ENCODE peak calls at places on chromosomes 1 and 21, in seven cellular contexts. One of them, this sample, is unnamed.

GRCh38 chr1:102879439-102879993 is 228.8 kb downstream of the COL11A1 start:
- DNase-seq in body of pancreas: no peak
- DNase-seq in stomach: no peak
- DNase-seq in aorta: no peak
- DNase-seq in CD8-positive, alpha-beta memory T cell: no peak
- DNase-seq in A549: peak; percentile 11
- DNase-seq in uterus: no peak
- DNase-seq in this sample: no peak

GRCh38 chr1:114152211-114153050 is 1.2 kb downstream of the SYT6 start:
- DNase-seq in body of pancreas: peak; percentile 67
- DNase-seq in uterus: peak; percentile 40
- DNase-seq in aorta: peak; percentile 84
- DNase-seq in stomach: peak; percentile 37
- DNase-seq in A549: peak; percentile 41
- DNase-seq in CD8-positive, alpha-beta memory T cell: no peak
- DNase-seq in this sample: peak; percentile 81

GRCh38 chr1:36148821-36149236 is 457 bp downstream of the TRAPPC3 start:
- DNase-seq in A549: no peak
- DNase-seq in uterus: no peak
- DNase-seq in body of pancreas: no peak
- DNase-seq in stomach: no peak
- DNase-seq in CD8-positive, alpha-beta memory T cell: peak; percentile 10
- DNase-seq in aorta: no peak
- DNase-seq in this sample: no peak

GRCh38 chr1:179146476-179146875 is 64.6 kb downstream of the TOR3A start:
- DNase-seq in A549: no peak
- DNase-seq in aorta: no peak
- DNase-seq in body of pancreas: no peak
- DNase-seq in stomach: no peak
- DNase-seq in CD8-positive, alpha-beta memory T cell: no peak
- DNase-seq in uterus: no peak
- DNase-seq in this sample: no peak

GRCh38 chr1:17200246-17200645 is 4.7 kb upstream of the PADI1 start:
- DNase-seq in CD8-positive, alpha-beta memory T cell: no peak
- DNase-seq in uterus: no peak
- DNase-seq in A549: no peak
- DNase-seq in aorta: no peak
- DNase-seq in body of pancreas: no peak
- DNase-seq in stomach: no peak
- DNase-seq in this sample: no peak

GRCh38 chr1:22216210-22216883 is 73.5 kb upstream of the WNT4 start:
- DNase-seq in aorta: peak; percentile 68
- DNase-seq in CD8-positive, alpha-beta memory T cell: no peak
- DNase-seq in body of pancreas: no peak
- DNase-seq in A549: no peak
- DNase-seq in stomach: no peak
- DNase-seq in uterus: no peak
- DNase-seq in this sample: no peak

GRCh38 chr1:96360036-96360795 is 361.4 kb upstream of the PTBP2 start:
- DNase-seq in body of pancreas: no peak
- DNase-seq in aorta: no peak
- DNase-seq in A549: no peak
- DNase-seq in stomach: no peak
- DNase-seq in uterus: no peak
- DNase-seq in CD8-positive, alpha-beta memory T cell: no peak
- DNase-seq in this sample: no peak

GRCh38 chr21:42609806-42610205 is 43.6 kb upstream of the PDE9A start:
- DNase-seq in aorta: peak; percentile 51
- DNase-seq in A549: no peak
- DNase-seq in stomach: no peak
- DNase-seq in body of pancreas: no peak
- DNase-seq in CD8-positive, alpha-beta memory T cell: peak; percentile 21
- DNase-seq in uterus: no peak
- DNase-seq in this sample: no peak

GRCh38 chr1:220803401-220804201 is 16.9 kb downstream of the MTARC1 start:
- DNase-seq in A549: peak; percentile 30
- DNase-seq in body of pancreas: peak; percentile 46
- DNase-seq in uterus: no peak
- DNase-seq in CD8-positive, alpha-beta memory T cell: peak; percentile 11
- DNase-seq in stomach: no peak
- DNase-seq in aorta: no peak
- DNase-seq in this sample: no peak

GRCh38 chr1:31152181-31152768 is 86.8 kb upstream of the PUM1 start:
- DNase-seq in CD8-positive, alpha-beta memory T cell: no peak
- DNase-seq in uterus: no peak
- DNase-seq in body of pancreas: no peak
- DNase-seq in A549: no peak
- DNase-seq in stomach: no peak
- DNase-seq in aorta: no peak
- DNase-seq in this sample: no peak

GRCh38 chr1:212967767-212968166 is 17.4 kb downstream of the VASH2 start:
- DNase-seq in A549: peak; percentile 75
- DNase-seq in body of pancreas: no peak
- DNase-seq in aorta: no peak
- DNase-seq in uterus: no peak
- DNase-seq in CD8-positive, alpha-beta memory T cell: no peak
- DNase-seq in stomach: no peak
- DNase-seq in this sample: no peak

GRCh38 chr1:52553372-52554266 is 727 bp upstream of the TUT4 start:
- DNase-seq in uterus: peak; percentile 85
- DNase-seq in stomach: peak; percentile 79
- DNase-seq in aorta: peak; percentile 95
- DNase-seq in A549: peak; percentile 48
- DNase-seq in CD8-positive, alpha-beta memory T cell: peak; percentile 90
- DNase-seq in body of pancreas: peak; percentile 85
- DNase-seq in this sample: peak; percentile 95

GRCh38 chr1:207362962-207363858 is 41.7 kb downstream of the CD55 start:
- DNase-seq in A549: no peak
- DNase-seq in aorta: no peak
- DNase-seq in CD8-positive, alpha-beta memory T cell: peak; percentile 64
- DNase-seq in stomach: no peak
- DNase-seq in uterus: no peak
- DNase-seq in body of pancreas: no peak
- DNase-seq in this sample: no peak

GRCh38 chr21:31781737-31782136 is 49.8 kb upstream of the SCAF4 start:
- DNase-seq in A549: no peak
- DNase-seq in CD8-positive, alpha-beta memory T cell: no peak
- DNase-seq in body of pancreas: peak; percentile 22
- DNase-seq in stomach: no peak
- DNase-seq in uterus: no peak
- DNase-seq in aorta: no peak
- DNase-seq in this sample: peak; percentile 59

GRCh38 chr1:42979888-42980800 is 21.5 kb upstream of the SLC2A1 start:
- DNase-seq in stomach: no peak
- DNase-seq in uterus: no peak
- DNase-seq in A549: no peak
- DNase-seq in body of pancreas: no peak
- DNase-seq in aorta: no peak
- DNase-seq in CD8-positive, alpha-beta memory T cell: no peak
- DNase-seq in this sample: no peak

GRCh38 chr1:170010443-170010842 is 64.1 kb downstream of the KIFAP3 start:
- DNase-seq in uterus: peak; percentile 26
- DNase-seq in CD8-positive, alpha-beta memory T cell: no peak
- DNase-seq in aorta: no peak
- DNase-seq in stomach: no peak
- DNase-seq in body of pancreas: peak; percentile 39
- DNase-seq in A549: no peak
- DNase-seq in this sample: no peak

GRCh38 chr1:159598196-159598595 is 10.6 kb downstream of the APCS start:
- DNase-seq in A549: peak; percentile 43
- DNase-seq in stomach: no peak
- DNase-seq in body of pancreas: no peak
- DNase-seq in uterus: no peak
- DNase-seq in aorta: no peak
- DNase-seq in CD8-positive, alpha-beta memory T cell: no peak
- DNase-seq in this sample: no peak

GRCh38 chr1:118333601-118334241 is 148.7 kb upstream of the SPAG17 start:
- DNase-seq in stomach: no peak
- DNase-seq in aorta: no peak
- DNase-seq in body of pancreas: no peak
- DNase-seq in A549: no peak
- DNase-seq in uterus: no peak
- DNase-seq in CD8-positive, alpha-beta memory T cell: no peak
- DNase-seq in this sample: no peak

GRCh38 chr21:41768371-41769042 is 1.7 kb upstream of the RIPK4 start:
- DNase-seq in body of pancreas: peak; percentile 91
- DNase-seq in CD8-positive, alpha-beta memory T cell: peak; percentile 39
- DNase-seq in uterus: no peak
- DNase-seq in stomach: peak; percentile 78
- DNase-seq in aorta: peak; percentile 75
- DNase-seq in A549: no peak
- DNase-seq in this sample: no peak

GRCh38 chr21:34844033-34844923 is 175.5 kb downstream of the CLIC6 start:
- DNase-seq in CD8-positive, alpha-beta memory T cell: no peak
- DNase-seq in body of pancreas: peak; percentile 47
- DNase-seq in A549: no peak
- DNase-seq in aorta: no peak
- DNase-seq in stomach: peak; percentile 60
- DNase-seq in uterus: no peak
- DNase-seq in this sample: peak; percentile 66

GRCh38 chr1:30513396-30514136 is 209.8 kb downstream of the MATN1 start:
- DNase-seq in CD8-positive, alpha-beta memory T cell: no peak
- DNase-seq in aorta: peak; percentile 57
- DNase-seq in A549: no peak
- DNase-seq in body of pancreas: no peak
- DNase-seq in uterus: no peak
- DNase-seq in stomach: peak; percentile 17
- DNase-seq in this sample: no peak

GRCh38 chr1:116671835-116672234 is 4.3 kb upstream of the IGSF3 start:
- DNase-seq in uterus: no peak
- DNase-seq in stomach: no peak
- DNase-seq in body of pancreas: no peak
- DNase-seq in aorta: no peak
- DNase-seq in CD8-positive, alpha-beta memory T cell: no peak
- DNase-seq in A549: no peak
- DNase-seq in this sample: no peak

GRCh38 chr1:170001266-170001665 is 73.2 kb downstream of the KIFAP3 start:
- DNase-seq in CD8-positive, alpha-beta memory T cell: no peak
- DNase-seq in stomach: no peak
- DNase-seq in body of pancreas: no peak
- DNase-seq in uterus: no peak
- DNase-seq in A549: no peak
- DNase-seq in aorta: no peak
- DNase-seq in this sample: no peak

GRCh38 chr21:42623684-42624083 is 29.7 kb upstream of the PDE9A start:
- DNase-seq in A549: no peak
- DNase-seq in uterus: no peak
- DNase-seq in body of pancreas: no peak
- DNase-seq in stomach: no peak
- DNase-seq in aorta: peak; percentile 14
- DNase-seq in CD8-positive, alpha-beta memory T cell: no peak
- DNase-seq in this sample: no peak

GRCh38 chr1:117232551-117232950 is 21.8 kb upstream of the VTCN1 start:
- DNase-seq in stomach: no peak
- DNase-seq in A549: no peak
- DNase-seq in body of pancreas: no peak
- DNase-seq in uterus: no peak
- DNase-seq in aorta: no peak
- DNase-seq in CD8-positive, alpha-beta memory T cell: no peak
- DNase-seq in this sample: no peak

DNA sequence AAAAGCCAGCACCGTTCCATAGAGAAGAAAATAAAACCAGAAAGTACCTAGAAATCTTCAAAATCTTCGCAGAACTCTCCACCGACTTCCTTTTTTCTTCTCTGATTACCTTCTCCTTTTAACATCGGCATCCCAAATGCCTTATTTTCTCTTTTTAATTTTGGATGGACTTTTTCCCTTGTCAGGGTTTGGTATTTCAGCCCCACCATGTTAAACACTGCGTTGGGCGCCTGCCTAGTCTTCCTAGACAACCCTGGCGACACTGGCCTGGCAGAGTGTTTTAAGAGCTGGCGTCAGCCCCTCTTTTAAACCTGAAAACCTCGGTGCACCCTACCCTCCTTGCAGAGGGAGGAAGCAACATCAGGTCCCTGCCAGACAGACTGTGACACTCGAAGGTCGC is 66.0 kb upstream of the EFHD2 start:
- DNase-seq in aorta: peak; percentile 92
- DNase-seq in body of pancreas: peak; percentile 78
- DNase-seq in stomach: peak; percentile 44
- DNase-seq in A549: no peak
- DNase-seq in uterus: peak; percentile 63
- DNase-seq in CD8-positive, alpha-beta memory T cell: no peak
- DNase-seq in this sample: peak; percentile 90
- H3K4me3 ChIP-seq in aorta: no peak overlapping the region
- H3K4me3 ChIP-seq in body of pancreas: no peak overlapping the region
- H3K4me3 ChIP-seq in stomach: no peak overlapping the region
- H3K4me3 ChIP-seq in A549: no peak overlapping the region
- H3K4me3 ChIP-seq in uterus: no peak overlapping the region
- H3K4me3 ChIP-seq in CD8-positive, alpha-beta memory T cell: no peak overlapping the region
- H3K4me3 ChIP-seq in this sample: no peak overlapping the region

GRCh38 chr1:152811050-152811449 is 721 bp upstream of the LCE1B start:
- DNase-seq in stomach: no peak
- DNase-seq in body of pancreas: no peak
- DNase-seq in aorta: no peak
- DNase-seq in A549: no peak
- DNase-seq in uterus: no peak
- DNase-seq in CD8-positive, alpha-beta memory T cell: no peak
- DNase-seq in this sample: no peak
- H3K9me3 ChIP-seq in stomach: no peaks in the 10 kb centered on the region
- H3K9me3 ChIP-seq in body of pancreas: no peaks in the 10 kb centered on the region
- H3K9me3 ChIP-seq in aorta: no peaks in the 10 kb centered on the region
- H3K9me3 ChIP-seq in A549: no peaks in the 10 kb centered on the region
- H3K9me3 ChIP-seq in uterus: no peaks in the 10 kb centered on the region
- H3K9me3 ChIP-seq in CD8-positive, alpha-beta memory T cell: no peaks in the 10 kb centered on the region
- H3K9me3 ChIP-seq in this sample: no peaks in the 10 kb centered on the region

GRCh38 chr1:27152004-27152828 is 2.7 kb downstream of the SLC9A1 start:
- DNase-seq in aorta: no peak
- DNase-seq in stomach: no peak
- DNase-seq in A549: no peak
- DNase-seq in uterus: no peak
- DNase-seq in CD8-positive, alpha-beta memory T cell: no peak
- DNase-seq in body of pancreas: peak; percentile 60
- DNase-seq in this sample: no peak
- H3K4me3 ChIP-seq in aorta: no peak overlapping the region
- H3K4me3 ChIP-seq in stomach: peak overlapping the region; percentile 66
- H3K4me3 ChIP-seq in A549: no peak overlapping the region
- H3K4me3 ChIP-seq in uterus: peak overlapping the region; percentile 27
- H3K4me3 ChIP-seq in CD8-positive, alpha-beta memory T cell: peak overlapping the region; percentile 27
- H3K4me3 ChIP-seq in body of pancreas: no peak overlapping the region
- H3K4me3 ChIP-seq in this sample: peak overlapping the region; percentile 32

GRCh38 chr21:22892757-22893156 is 1894.5 kb downstream of the NCAM2 start:
- DNase-seq in body of pancreas: no peak
- DNase-seq in CD8-positive, alpha-beta memory T cell: no peak
- DNase-seq in stomach: no peak
- DNase-seq in uterus: no peak
- DNase-seq in aorta: no peak
- DNase-seq in A549: no peak
- DNase-seq in this sample: no peak

GRCh38 chr21:22892041-22892440 is 1893.8 kb downstream of the NCAM2 start:
- DNase-seq in uterus: no peak
- DNase-seq in CD8-positive, alpha-beta memory T cell: no peak
- DNase-seq in stomach: no peak
- DNase-seq in body of pancreas: no peak
- DNase-seq in A549: no peak
- DNase-seq in aorta: no peak
- DNase-seq in this sample: no peak

GRCh38 chr21:22885614-22886013 is 1887.4 kb downstream of the NCAM2 start:
- DNase-seq in uterus: no peak
- DNase-seq in CD8-positive, alpha-beta memory T cell: no peak
- DNase-seq in body of pancreas: no peak
- DNase-seq in A549: no peak
- DNase-seq in stomach: no peak
- DNase-seq in aorta: no peak
- DNase-seq in this sample: no peak

GRCh38 chr21:22890656-22891055 is 1892.4 kb downstream of the NCAM2 start:
- DNase-seq in body of pancreas: no peak
- DNase-seq in A549: no peak
- DNase-seq in uterus: no peak
- DNase-seq in CD8-positive, alpha-beta memory T cell: no peak
- DNase-seq in stomach: no peak
- DNase-seq in aorta: no peak
- DNase-seq in this sample: no peak

GRCh38 chr21:22889445-22889844 is 1891.2 kb downstream of the NCAM2 start:
- DNase-seq in aorta: no peak
- DNase-seq in body of pancreas: no peak
- DNase-seq in uterus: no peak
- DNase-seq in A549: no peak
- DNase-seq in CD8-positive, alpha-beta memory T cell: no peak
- DNase-seq in stomach: no peak
- DNase-seq in this sample: no peak
- H3K9me3 ChIP-seq in aorta: no peaks in the 10 kb centered on the region
- H3K9me3 ChIP-seq in body of pancreas: no peaks in the 10 kb centered on the region
- H3K9me3 ChIP-seq in uterus: no peaks in the 10 kb centered on the region
- H3K9me3 ChIP-seq in A549: no peaks in the 10 kb centered on the region
- H3K9me3 ChIP-seq in CD8-positive, alpha-beta memory T cell: no peaks in the 10 kb centered on the region
- H3K9me3 ChIP-seq in stomach: no peaks in the 10 kb centered on the region
- H3K9me3 ChIP-seq in this sample: no peaks in the 10 kb centered on the region